ENCODE peak calls at places on chromosomes 12 and 14, in six cellular contexts. P is H9, M is mesenchymal stem cell, R is IMR-90, U is H1, H is trophoblast cell. Q is an unnamed sample.

GRCh38 chr12:59080101-59080500 is 159.8 kb upstream of the LRIG3 start:
- DNase-seq in P (no peak), R (no peak), H (no peak), U (no peak), M (no peak), Q (no peak)

GRCh38 chr12:132152411-132152821 is 8.2 kb downstream of the NOC4L start:
- DNase-seq in H (no peak), R (no peak), M (no peak), P (no peak), U (no peak), Q (no peak)

GRCh38 chr12:68240079-68240478 is 13.3 kb downstream of the IL22 start:
- DNase-seq in M (peak), R (peak), P (no peak), U (no peak), H (peak), Q (no peak)

GRCh38 chr12:67449591-67450052 is 180.5 kb downstream of the CAND1 start:
- DNase-seq in H (no peak), U (no peak), M (no peak), P (no peak), R (no peak), Q (no peak)

GRCh38 chr14:65103150-65103760 is 938 bp upstream of the MAX start:
- DNase-seq in P (no peak), H (peak), M (peak), U (no peak), R (peak), Q (no peak)

GRCh38 chr12:57214398-57214781 is 2.2 kb upstream of the NXPH4 start:
- DNase-seq in M (peak), R (peak), H (peak), U (peak), P (peak), Q (peak)

GRCh38 chr12:91506461-91506860 is 323.8 kb upstream of the DCN start:
- DNase-seq in U (no peak), P (no peak), M (no peak), H (no peak), R (no peak), Q (no peak)

GRCh38 chr14:38589747-38590350 is 334.0 kb upstream of the CLEC14A start:
- DNase-seq in R (no peak), U (no peak), M (no peak), P (no peak), H (no peak), Q (no peak)

DNA sequence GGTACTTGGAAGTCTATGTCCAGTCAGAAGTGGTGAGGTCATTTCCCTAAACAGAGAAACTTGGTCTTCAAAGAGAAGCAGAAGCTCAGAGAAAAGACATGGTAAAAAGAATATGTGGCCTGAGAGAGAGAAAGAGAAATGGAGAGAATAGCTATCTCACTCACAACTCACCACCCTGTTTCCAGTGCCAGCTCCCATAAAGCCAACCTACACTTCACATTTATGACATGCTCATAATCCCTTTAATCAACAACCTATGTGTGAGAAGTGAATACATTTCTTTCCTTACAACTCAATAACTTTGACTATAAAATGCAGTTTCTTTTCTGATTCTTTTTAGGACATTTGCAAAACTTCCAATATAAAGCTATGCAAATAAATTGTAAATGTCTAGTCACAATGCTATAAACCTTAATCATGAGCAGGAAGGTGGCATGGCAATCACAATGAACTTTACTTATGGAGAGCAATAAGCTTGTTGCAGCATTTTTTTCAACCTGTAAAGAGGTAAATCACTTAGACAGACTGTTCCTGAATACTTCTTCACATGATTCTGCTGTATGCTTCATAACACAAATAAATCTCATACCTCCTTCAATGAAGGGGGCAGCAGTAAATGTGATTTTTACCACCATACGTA is 67.1 kb downstream of the CPNE8 start:
- DNase-seq in R (no peak), U (no peak), H (no peak), P (no peak), M (no peak), Q (no peak)
- H4K91ac ChIP-seq in R (no peak), U (no peak), H (no peak), P (no peak), M (no peak), Q (no peak)

GRCh38 chr14:24398298-24398942 is 383 bp upstream of the NYNRIN start:
- DNase-seq in M (no peak), H (no peak), R (no peak), U (peak), P (peak), Q (peak)
- H4K8ac ChIP-seq in M (peak), H (peak), R (peak), U (no peak), P (no peak), Q (peak)

GRCh38 chr14:73277376-73277775 is 40.1 kb downstream of the PAPLN start:
- DNase-seq in U (no peak), P (no peak), H (no peak), M (no peak), R (no peak), Q (no peak)

GRCh38 chr14:73283592-73284379 is 46.5 kb downstream of the PAPLN start:
- DNase-seq in R (peak), M (no peak), P (peak), U (no peak), H (peak), Q (peak)

GRCh38 chr14:73285979-73286378 is 48.7 kb downstream of the PAPLN start:
- DNase-seq in M (no peak), R (no peak), P (no peak), H (peak), U (no peak), Q (no peak)

GRCh38 chr14:73276836-73277235 is 39.5 kb downstream of the PAPLN start:
- DNase-seq in U (no peak), M (no peak), H (no peak), P (no peak), R (no peak), Q (no peak)

DNA sequence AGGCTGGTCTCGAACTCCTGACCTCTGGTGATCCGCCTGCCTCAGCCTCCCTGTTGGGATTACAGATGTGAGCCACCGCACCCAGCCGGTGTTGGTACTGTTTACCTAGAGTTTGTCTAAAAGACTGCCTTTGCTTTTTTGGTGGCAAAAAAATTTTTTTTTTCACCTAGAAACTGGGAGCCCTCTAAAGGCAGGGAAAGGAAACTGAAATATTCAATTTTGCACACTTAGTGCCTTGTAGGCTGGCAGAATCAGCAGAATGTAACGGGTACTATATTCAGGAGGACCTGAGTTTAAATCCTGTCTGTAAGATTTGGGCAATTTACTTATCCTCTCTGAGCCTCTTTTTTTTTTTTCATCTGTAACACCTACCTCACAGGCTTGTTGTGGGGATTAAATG is 43.6 kb downstream of the PAPLN start:
- DNase-seq in H (no peak), U (no peak), M (no peak), R (no peak), P (no peak), Q (no peak)
- H4K91ac ChIP-seq in H (no peak), U (no peak), M (no peak), R (no peak), P (no peak), Q (no peak)

GRCh38 chr14:89810101-89810500 is 144.4 kb downstream of the EFCAB11 start:
- DNase-seq in P (no peak), M (no peak), R (no peak), H (no peak), U (no peak), Q (no peak)

GRCh38 chr14:89814126-89814525 is 140.4 kb downstream of the EFCAB11 start:
- DNase-seq in H (no peak), R (no peak), M (no peak), P (no peak), U (no peak), Q (no peak)

GRCh38 chr14:89807905-89808304 is 146.6 kb downstream of the EFCAB11 start:
- DNase-seq in H (no peak), M (no peak), R (no peak), U (no peak), P (no peak), Q (no peak)

DNA sequence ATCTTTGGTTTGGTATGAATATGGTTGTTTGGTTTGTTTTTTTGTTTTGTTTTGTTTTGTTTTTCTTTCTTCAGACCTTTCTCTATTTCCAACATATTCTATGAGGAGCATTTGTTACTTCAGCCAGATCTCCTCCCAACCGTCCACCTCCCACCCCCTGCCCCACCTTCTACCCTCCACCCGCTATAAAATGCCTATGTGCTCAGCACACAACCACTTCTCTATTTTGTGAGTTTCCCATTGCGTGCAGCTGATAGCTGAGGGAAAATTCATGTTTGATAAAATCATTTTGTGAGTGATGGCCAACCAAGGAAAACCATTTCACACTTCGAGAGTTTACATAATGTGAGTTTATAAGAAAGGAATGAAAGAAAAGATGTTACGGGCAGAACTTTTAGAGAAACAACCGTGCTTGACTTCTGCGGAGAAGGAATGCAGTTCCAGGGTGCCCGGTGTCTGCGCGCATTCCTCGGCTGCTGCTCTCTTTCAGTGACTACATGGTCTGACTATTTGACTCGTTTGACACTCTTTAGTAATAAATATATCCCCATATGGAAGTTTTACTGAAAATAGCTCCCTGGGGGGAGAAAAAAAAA is 140.9 kb downstream of the EFCAB11 start:
- DNase-seq in P (peak), U (no peak), H (peak), M (peak), R (peak), Q (no peak)
- H4K8ac ChIP-seq in P (no peak), U (no peak), H (no peak), M (no peak), R (peak), Q (no peak)

GRCh38 chr12:94516985-94517384 is 57.3 kb upstream of the CEP83 start:
- DNase-seq in U (no peak), H (no peak), R (peak), P (no peak), M (peak), Q (no peak)
- H4K91ac ChIP-seq in U (no peak), H (no peak), R (no peak), P (no peak), M (no peak), Q (no peak)

GRCh38 chr14:23521785-23522640 is 29.6 kb downstream of the ZFHX2 start:
- DNase-seq in U (no peak), P (no peak), R (no peak), H (no peak), M (no peak), Q (no peak)
- H4K8ac ChIP-seq in U (no peak), P (no peak), R (no peak), H (no peak), M (no peak), Q (no peak)

DNA sequence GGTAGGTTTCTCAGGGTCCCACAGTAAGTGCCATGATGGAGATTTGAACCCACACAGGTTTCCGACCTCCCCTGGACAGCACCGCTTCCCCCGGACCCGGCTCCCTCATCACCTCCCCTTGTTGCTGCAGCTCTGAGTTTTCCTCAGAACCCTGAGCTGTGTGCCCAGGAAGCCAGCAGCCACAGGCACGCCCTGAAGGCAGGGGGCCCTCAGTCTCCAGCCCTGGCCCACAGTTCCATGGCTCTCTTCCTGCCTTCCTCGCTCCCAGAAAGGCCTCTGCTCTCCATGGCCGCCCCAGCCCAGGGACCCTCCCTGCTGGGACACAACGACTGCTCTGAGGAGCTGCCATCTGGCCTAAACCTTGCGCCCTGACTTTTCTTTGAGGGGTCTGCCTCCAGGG is 35.8 kb upstream of the PRIMA1 start:
- DNase-seq in P (no peak), U (no peak), R (no peak), H (no peak), M (no peak), Q (no peak)
- H4K91ac ChIP-seq in P (no peak), U (no peak), R (no peak), H (no peak), M (no peak), Q (no peak)

GRCh38 chr12:97556201-97556824 is 93.7 kb downstream of the RMST start:
- DNase-seq in U (no peak), M (peak), H (peak), R (no peak), P (no peak), Q (no peak)

GRCh38 chr12:97557116-97557515 is 94.5 kb downstream of the RMST start:
- DNase-seq in R (no peak), H (no peak), U (no peak), M (no peak), P (no peak), Q (no peak)

GRCh38 chr12:97560766-97561165 is 98.2 kb downstream of the RMST start:
- DNase-seq in P (no peak), H (no peak), R (no peak), M (no peak), U (no peak), Q (no peak)

GRCh38 chr12:97560359-97560758 is 97.8 kb downstream of the RMST start:
- DNase-seq in M (no peak), U (no peak), H (no peak), R (no peak), P (no peak), Q (no peak)

DNA sequence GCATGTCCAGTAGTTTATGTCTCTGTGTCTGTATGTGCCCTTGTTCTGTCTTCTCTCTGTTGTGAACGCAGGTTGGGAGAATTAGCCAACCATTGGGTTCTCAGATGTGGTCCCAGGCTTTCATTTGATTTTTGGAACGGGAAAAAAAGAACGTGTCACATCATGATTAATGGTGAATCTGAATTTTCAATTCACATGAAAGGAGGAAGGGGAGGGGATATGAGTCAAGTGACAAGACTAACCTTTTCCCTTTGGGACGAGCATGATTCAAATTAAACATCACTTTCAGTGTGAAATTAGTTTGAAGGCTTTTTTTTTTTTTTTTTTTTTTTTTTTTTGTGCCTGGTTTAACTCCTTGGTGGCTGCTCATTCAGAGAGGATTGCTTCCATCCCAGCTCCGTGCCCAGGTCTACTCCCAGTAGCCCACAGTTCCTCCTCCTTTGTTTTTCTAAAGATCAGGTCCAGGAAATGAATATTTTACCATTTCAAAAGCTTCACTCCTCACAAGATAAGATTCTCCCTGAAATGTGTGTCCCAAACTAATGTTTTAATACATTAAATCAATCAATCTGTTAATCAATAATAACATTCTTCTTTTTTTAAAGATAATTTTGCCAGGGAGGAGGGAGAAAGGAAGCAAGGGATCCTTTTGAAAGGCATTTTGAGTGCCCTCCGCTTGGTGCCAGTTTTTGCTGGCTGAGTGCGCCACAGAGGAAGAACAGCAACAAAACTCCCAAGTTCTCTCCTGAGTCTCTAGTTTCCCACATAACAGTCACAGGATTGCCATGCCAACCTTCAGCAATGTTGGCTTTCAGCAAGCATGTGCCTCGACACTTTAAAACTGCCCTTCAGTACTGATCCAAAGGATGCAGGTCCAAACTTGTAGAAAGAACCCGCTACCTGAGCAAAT is 99.0 kb downstream of the RMST start:
- DNase-seq in U (no peak), R (no peak), M (no peak), P (no peak), H (no peak), Q (no peak)
- H4K8ac ChIP-seq in U (no peak), R (no peak), M (no peak), P (no peak), H (no peak), Q (no peak)